ENCODE peak calls at places on chromosomes 3 and 15, in four cellular contexts. X is kidney epithelial cell, S is GM12865, A is progenitor cell of endocrine pancreas. R is an unnamed sample.

GRCh38 chr3:170610321-170610884 is 24.5 kb upstream of the SLC7A14 start:
- DNase-seq in S (peak), X (no peak), A (no peak), R (no peak)

GRCh38 chr3:40602778-40603385 is 78.1 kb downstream of the ZNF621 start:
- DNase-seq in A (no peak), X (no peak), S (no peak), R (no peak)

GRCh38 chr15:52563499-52564060 is 5.2 kb downstream of the ARPP19 start:
- DNase-seq in A (no peak), S (no peak), X (no peak), R (no peak)

GRCh38 chr3:142523921-142524566 is 54.5 kb downstream of the ATR start:
- DNase-seq in S (no peak), A (no peak), X (no peak), R (no peak)

GRCh38 chr3:36494461-36495109 is 114.3 kb downstream of the STAC start:
- DNase-seq in A (no peak), S (no peak), X (no peak), R (no peak)

GRCh38 chr15:28961391-28961790 is 75.6 kb downstream of the APBA2 start:
- DNase-seq in X (no peak), A (no peak), S (no peak), R (no peak)

GRCh38 chr3:2153047-2153446 is 54.4 kb downstream of the CNTN4 start:
- DNase-seq in A (no peak), X (no peak), S (no peak), R (no peak)

GRCh38 chr15:89556413-89557262 is 18.6 kb upstream of the TICRR start:
- DNase-seq in A (peak), S (peak), X (peak), R (peak)

GRCh38 chr3:114498779-114499370 is 205.0 kb downstream of the TIGIT start:
- DNase-seq in A (no peak), S (no peak), X (peak), R (no peak)

GRCh38 chr3:133491481-133492059 is 81.9 kb upstream of the CDV3 start:
- DNase-seq in A (no peak), S (peak), X (no peak), R (no peak)

GRCh38 chr3:150292891-150293290 is 115.2 kb upstream of the TSC22D2 start:
- DNase-seq in S (no peak), X (no peak), A (no peak), R (no peak)

GRCh38 chr3:45948409-45948808 is 5.1 kb downstream of the CXCR6 start:
- DNase-seq in X (no peak), S (no peak), A (no peak), R (no peak)

GRCh38 chr15:78872972-78873795 is 494 bp downstream of the MORF4L1 start:
- DNase-seq in X (peak), S (peak), A (peak), R (peak)
- TF ChIP-seq CTCF in X (peak), S (peak), A (peak), R (peak)

GRCh38 chr3:89165636-89166312 is 58.4 kb downstream of the EPHA3 start:
- DNase-seq in A (no peak), S (no peak), X (no peak), R (no peak)

GRCh38 chr3:89173546-89173945 is 66.1 kb downstream of the EPHA3 start:
- DNase-seq in A (no peak), S (no peak), X (no peak), R (no peak)

GRCh38 chr3:89172150-89172549 is 64.7 kb downstream of the EPHA3 start:
- DNase-seq in S (no peak), A (no peak), X (no peak), R (no peak)

GRCh38 chr3:89171681-89172080 is 64.3 kb downstream of the EPHA3 start:
- DNase-seq in X (no peak), A (no peak), S (no peak), R (no peak)
- TF ChIP-seq CTCF in X (no peak), A (no peak), S (no peak), R (no peak)

DNA sequence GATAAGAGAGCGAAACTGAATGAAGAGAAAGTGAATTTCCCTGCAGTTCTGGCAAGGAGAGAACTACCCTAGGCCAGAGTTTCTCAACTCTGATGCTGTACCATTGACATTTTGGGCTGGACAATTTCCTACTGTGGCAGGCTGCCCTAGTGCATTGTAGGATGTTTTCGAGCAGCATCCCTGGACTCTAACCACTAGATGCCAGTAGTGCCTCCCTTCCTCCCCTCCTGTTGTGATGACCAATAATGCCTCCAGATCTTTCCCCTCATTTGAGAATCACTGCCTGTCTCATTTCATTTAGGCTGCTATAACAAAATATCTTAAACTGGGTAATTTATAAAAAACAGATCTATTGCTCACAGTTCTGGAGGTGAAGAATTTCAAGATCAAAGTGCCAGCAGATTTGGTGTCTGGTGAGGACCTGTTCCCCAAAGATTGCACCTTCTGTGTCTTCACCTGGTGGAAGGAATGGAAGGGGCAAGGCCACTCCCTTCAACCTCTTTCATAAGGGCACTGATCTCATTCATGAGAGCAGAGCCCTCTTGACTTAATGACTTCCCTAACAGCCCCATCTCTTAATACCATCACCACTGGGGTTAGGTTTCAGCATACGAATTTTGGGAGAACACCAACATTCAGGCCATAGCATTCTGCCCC is 188.9 kb upstream of the MEIS2 start:
- DNase-seq in S (no peak), X (no peak), A (no peak), R (no peak)
- TF ChIP-seq CTCF in S (no peak), X (peak), A (peak), R (no peak)

GRCh38 chr3:55608266-55608937 is 121.3 kb upstream of the WNT5A start:
- DNase-seq in S (no peak), X (no peak), A (no peak), R (no peak)

GRCh38 chr3:55605837-55606236 is 118.7 kb upstream of the WNT5A start:
- DNase-seq in S (no peak), A (no peak), X (no peak), R (no peak)

GRCh38 chr3:55607175-55607574 is 120.1 kb upstream of the WNT5A start:
- DNase-seq in A (no peak), S (no peak), X (no peak), R (no peak)

GRCh38 chr3:55607844-55608243 is 120.7 kb upstream of the WNT5A start:
- DNase-seq in A (no peak), X (no peak), S (peak), R (peak)

DNA sequence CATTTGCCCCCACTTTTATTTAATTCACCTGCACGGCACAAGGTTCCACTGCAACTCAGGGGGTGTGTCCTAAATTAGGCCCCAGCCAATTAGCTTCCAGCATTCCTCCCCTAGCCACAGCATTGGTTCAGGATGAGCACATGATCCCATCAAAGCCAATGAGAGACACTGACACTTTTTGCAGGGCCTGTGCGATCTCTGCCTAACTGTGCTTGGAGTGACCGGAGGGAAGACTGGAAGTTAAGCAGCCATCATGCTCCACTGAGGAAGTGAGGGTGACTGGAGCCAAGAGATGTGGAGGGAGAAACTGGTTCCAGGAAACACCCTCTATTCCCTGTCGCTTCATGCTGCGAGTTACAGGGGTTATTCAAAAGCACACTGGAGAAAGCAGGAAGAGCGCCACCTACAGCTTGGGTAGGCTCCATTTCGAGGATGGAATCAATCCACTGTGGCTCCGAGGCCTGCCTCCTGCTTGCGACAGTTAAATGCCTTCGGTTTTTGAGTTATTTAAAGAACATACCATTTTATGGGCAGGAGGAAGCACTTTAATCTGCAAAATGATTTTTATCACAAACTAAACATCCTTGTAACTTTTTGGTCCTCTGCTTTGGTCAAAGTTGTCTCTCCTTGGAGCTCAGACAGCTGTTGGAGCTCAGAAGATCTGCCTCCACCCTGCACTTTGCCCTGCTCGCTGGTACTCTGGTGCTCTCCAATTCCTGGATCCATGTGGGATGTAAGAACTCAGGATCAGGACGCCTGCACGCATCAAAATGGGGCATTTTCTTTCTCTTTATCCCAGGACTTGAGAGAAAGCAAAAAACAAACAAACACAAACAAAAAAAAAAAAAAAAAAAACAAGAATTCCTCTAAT is 122.4 kb upstream of the WNT5A start:
- DNase-seq in X (no peak), S (no peak), A (no peak), R (no peak)
- TF ChIP-seq CTCF in X (no peak), S (peak), A (no peak), R (no peak)